ENCODE peak calls at places on chromosomes 2 and 18, in four cellular contexts. Q is upper lobe of right lung, K is thoracic aorta, V is endothelial cell. L is an unnamed sample.
A peak's percentile ranks its signal among the peaks of the same experiment; 100 is the strongest.

GRCh38 chr2:186927867-186928191 is 78.9 kb upstream of the ZSWIM2 start:
- DNase-seq in Q (no peak), K (no peak), V (no peak), L (no peak)

GRCh38 chr2:54728669-54729120 is 5.2 kb downstream of the EML6 start:
- DNase-seq in Q (no peak), K (no peak), V (no peak), L (no peak)

GRCh38 chr18:37577051-37577611 is 11.5 kb upstream of the CELF4 start:
- DNase-seq in Q (no peak), K (no peak), V (no peak), L (no peak)

GRCh38 chr2:240121675-240122074 is 14.4 kb downstream of the COPS9 start:
- DNase-seq in Q (no peak), K (no peak), V (no peak), L (no peak)

GRCh38 chr2:174675615-174676014 is 78.0 kb upstream of the WIPF1 start:
- DNase-seq in Q (no peak), K (no peak), V (no peak), L (no peak)

GRCh38 chr2:153218851-153219250 is 259.7 kb downstream of the RPRM start:
- DNase-seq in Q (no peak), K (no peak), V (no peak), L (no peak)

GRCh38 chr2:11161747-11162146 is 6.5 kb downstream of the SLC66A3 start:
- DNase-seq in Q (no peak), K (no peak), V (no peak), L (no peak)

GRCh38 chr2:238970553-238971081 is 122.7 kb downstream of the TWIST2 start:
- DNase-seq in Q (peak; percentile 80), K (no peak), V (peak; percentile 81), L (peak; percentile 52)

GRCh38 chr2:224966663-224967062 is 75.6 kb downstream of the DOCK10 start:
- DNase-seq in Q (no peak), K (no peak), V (no peak), L (no peak)

DNA sequence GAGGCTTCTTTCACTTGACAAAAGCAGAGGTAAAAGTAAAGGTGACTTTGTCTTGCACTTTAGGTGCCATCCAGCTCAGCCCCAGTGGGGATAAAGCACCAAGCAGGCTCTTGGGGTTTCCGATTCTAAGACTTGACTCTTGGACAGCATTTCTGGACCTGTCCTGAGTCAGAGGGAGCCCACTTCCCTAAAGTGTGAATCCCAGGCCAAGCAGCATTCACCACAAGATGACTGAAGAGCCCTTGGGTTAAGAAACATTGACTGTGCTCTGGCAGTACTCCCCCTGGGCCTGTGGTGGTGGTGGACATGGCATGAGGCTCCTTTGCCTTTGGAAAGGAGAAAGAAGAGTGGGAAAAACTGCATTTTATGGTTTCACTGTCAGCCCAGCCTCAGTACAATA is 638.0 kb upstream of the VRK2 start:
- DNase-seq in Q (no peak), K (no peak), V (no peak), L (no peak)
- TF ChIP-seq CTCF in Q (no peak), K (no peak), V (no peak), L (no peak)

GRCh38 chr18:42074704-42075103 is 119.7 kb downstream of the PIK3C3 start:
- DNase-seq in Q (no peak), K (no peak), V (no peak), L (no peak)

GRCh38 chr18:42068030-42068429 is 113.0 kb downstream of the PIK3C3 start:
- DNase-seq in Q (no peak), K (no peak), V (no peak), L (no peak)

GRCh38 chr18:42069036-42069435 is 114.0 kb downstream of the PIK3C3 start:
- DNase-seq in Q (no peak), K (no peak), V (no peak), L (no peak)

GRCh38 chr18:42067527-42067926 is 112.5 kb downstream of the PIK3C3 start:
- DNase-seq in Q (no peak), K (no peak), V (no peak), L (no peak)

GRCh38 chr18:42072407-42072806 is 117.4 kb downstream of the PIK3C3 start:
- DNase-seq in Q (no peak), K (no peak), V (no peak), L (peak; percentile 7)
- TF ChIP-seq CTCF in Q (no peak), K (no peak), V (peak; percentile 39), L (peak; percentile 14)

GRCh38 chr2:232367591-232368233 is 10.8 kb upstream of the ALPP start:
- DNase-seq in Q (peak; percentile 63), K (no peak), V (peak; percentile 47), L (no peak)
- TF ChIP-seq CTCF in Q (peak; percentile 7), K (no peak), V (peak; percentile 52), L (no peak)

GRCh38 chr2:148826791-148827190 is 48.2 kb upstream of the KIF5C start:
- DNase-seq in Q (no peak), K (no peak), V (no peak), L (no peak)

GRCh38 chr2:148828941-148829340 is 46.1 kb upstream of the KIF5C start:
- DNase-seq in Q (no peak), K (no peak), V (no peak), L (no peak)

GRCh38 chr2:148832626-148833025 is 42.4 kb upstream of the KIF5C start:
- DNase-seq in Q (no peak), K (no peak), V (no peak), L (no peak)

GRCh38 chr2:148824190-148824589 is 50.8 kb upstream of the KIF5C start:
- DNase-seq in Q (no peak), K (no peak), V (no peak), L (no peak)

DNA sequence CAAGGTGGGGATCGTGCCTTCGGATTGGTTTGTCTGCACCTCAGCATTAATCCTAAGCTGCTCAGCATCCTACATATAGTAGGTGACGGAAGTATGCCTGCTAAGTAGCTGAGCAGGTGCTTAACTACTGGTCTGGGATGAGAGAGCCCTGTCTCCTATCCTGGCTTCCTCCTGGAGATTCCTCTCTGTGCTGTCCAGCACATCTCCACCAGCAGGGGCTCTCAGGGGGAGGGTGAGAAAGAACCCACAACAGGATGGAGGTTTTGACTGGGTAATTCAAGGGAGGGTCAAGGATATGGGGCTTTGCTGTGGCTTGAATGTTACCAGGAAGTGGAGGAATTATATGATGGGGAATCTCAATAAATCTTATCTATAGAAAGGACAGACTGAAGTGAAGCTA is 45.4 kb upstream of the KIF5C start:
- DNase-seq in Q (no peak), K (no peak), V (no peak), L (no peak)
- TF ChIP-seq CTCF in Q (no peak), K (no peak), V (no peak), L (no peak)

GRCh38 chr2:96142217-96143113 is 2.8 kb downstream of the DUSP2 start:
- DNase-seq in Q (no peak), K (no peak), V (no peak), L (peak; percentile 95)

GRCh38 chr2:96145028-96145939 is at the start of gene DUSP2:
- DNase-seq in Q (peak; percentile 93), K (peak; percentile 39), V (peak; percentile 38), L (peak; percentile 96)

GRCh38 chr2:96143231-96143847 is 1.9 kb downstream of the DUSP2 start:
- DNase-seq in Q (no peak), K (no peak), V (no peak), L (peak; percentile 76)

GRCh38 chr2:96144481-96145027 is 686 bp downstream of the DUSP2 start:
- DNase-seq in Q (no peak), K (no peak), V (no peak), L (peak; percentile 54)

DNA sequence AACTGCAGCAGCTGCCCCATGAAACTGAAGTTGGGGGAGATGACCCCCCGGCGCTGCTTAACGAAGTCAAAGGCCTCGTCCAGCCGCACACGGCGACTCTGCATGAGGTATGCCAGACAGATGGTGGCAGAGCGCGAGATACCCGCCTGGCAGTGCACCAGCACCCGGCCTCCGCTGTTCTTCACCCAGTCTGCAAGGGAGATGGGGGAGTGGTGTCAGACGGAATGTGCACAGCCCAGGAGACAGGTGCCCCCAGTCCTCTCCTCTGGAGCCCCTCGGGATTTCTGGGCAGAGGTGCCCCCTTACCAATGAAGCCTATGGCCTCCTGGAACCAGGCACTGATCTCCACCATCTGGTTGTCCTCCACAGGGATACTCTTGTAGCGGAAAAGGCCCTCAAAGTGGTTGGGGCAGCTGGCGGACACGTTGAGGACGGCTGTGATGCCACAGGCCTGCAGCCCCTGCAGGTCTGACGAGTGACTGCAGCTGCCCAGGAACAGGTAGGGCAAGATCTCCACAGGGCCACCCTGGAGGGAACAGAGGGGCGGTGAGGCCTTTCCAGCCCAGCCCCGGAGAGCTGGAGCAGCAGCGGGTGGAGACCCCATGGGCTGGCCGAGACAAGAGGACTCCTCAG is 1.3 kb downstream of the DUSP2 start:
- DNase-seq in Q (peak; percentile 61), K (no peak), V (peak; percentile 32), L (peak; percentile 50)
- TF ChIP-seq CTCF in Q (no peak), K (no peak), V (no peak), L (peak; percentile 48)

GRCh38 chr18:54647176-54647575 is 56.1 kb downstream of the DYNAP start:
- DNase-seq in Q (no peak), K (no peak), V (peak; percentile 30), L (peak; percentile 19)
- TF ChIP-seq CTCF in Q (peak; percentile 29), K (no peak), V (peak; percentile 17), L (no peak)